ENCODE peak calls at places on chromosomes 13 and 19, in five cellular contexts. C is GM12878, I is A549, H is K562, K is H1. T is an unnamed sample.

GRCh38 chr19:28633223-28634030 is 579.5 kb downstream of the UQCRFS1 start:
- DNase-seq in C (no peak), I (peak; percentile 61), H (peak; percentile 76), K (peak; percentile 72), T (no peak)

GRCh38 chr13:97133554-97133953 is 88.6 kb upstream of the MBNL2 start:
- DNase-seq in C (no peak), I (no peak), H (no peak), K (no peak), T (no peak)

GRCh38 chr13:31528176-31528575 is 211.2 kb upstream of the RXFP2 start:
- DNase-seq in C (no peak), I (no peak), H (no peak), K (no peak), T (no peak)

GRCh38 chr19:16951529-16951928 is 62.7 kb downstream of the F2RL3 start:
- DNase-seq in C (no peak), I (no peak), H (no peak), K (peak; percentile 20), T (no peak)

GRCh38 chr19:18603255-18603957 is 3.2 kb downstream of the CRLF1 start:
- DNase-seq in C (no peak), I (peak; percentile 38), H (peak; percentile 49), K (peak; percentile 74), T (no peak)

GRCh38 chr19:45767881-45768643 is 990 bp downstream of the SIX5 start:
- DNase-seq in C (no peak), I (peak; percentile 89), H (peak; percentile 65), K (peak; percentile 79), T (peak; percentile 41)

GRCh38 chr13:107964356-107964755 is 251.0 kb downstream of the LIG4 start:
- DNase-seq in C (no peak), I (no peak), H (no peak), K (no peak), T (no peak)

GRCh38 chr13:36030670-36031331 is 100.4 kb downstream of the DCLK1 start:
- DNase-seq in C (no peak), I (no peak), H (no peak), K (no peak), T (no peak)

GRCh38 chr13:77918391-77919261 is at the start of gene EDNRB:
- DNase-seq in C (no peak), I (no peak), H (no peak), K (peak; percentile 77), T (no peak)

GRCh38 chr13:101576452-101576851 is 124.0 kb downstream of the ITGBL1 start:
- DNase-seq in C (no peak), I (peak; percentile 8), H (no peak), K (no peak), T (peak; percentile 46)

GRCh38 chr19:39408392-39409206 is 2.0 kb downstream of the ZFP36 start:
- DNase-seq in C (no peak), I (peak; percentile 61), H (no peak), K (peak; percentile 49), T (no peak)

GRCh38 chr13:59391696-59392095 is 772.0 kb downstream of the DIAPH3 start:
- DNase-seq in C (peak; percentile 45), I (peak; percentile 38), H (peak; percentile 7), K (peak; percentile 53), T (peak; percentile 39)

GRCh38 chr19:39310558-39311311 is 9.9 kb downstream of the LRFN1 start:
- DNase-seq in C (no peak), I (peak; percentile 55), H (peak; percentile 90), K (no peak), T (no peak)

GRCh38 chr19:45733160-45733810 is at the start of gene MEIOSIN:
- DNase-seq in C (no peak), I (no peak), H (no peak), K (no peak), T (no peak)

GRCh38 chr13:21420706-21421105 is 38.4 kb downstream of the ZDHHC20 start:
- DNase-seq in C (no peak), I (no peak), H (no peak), K (no peak), T (no peak)

GRCh38 chr13:61898207-61898606 is 482.6 kb upstream of the PCDH20 start:
- DNase-seq in C (no peak), I (no peak), H (no peak), K (no peak), T (no peak)

DNA sequence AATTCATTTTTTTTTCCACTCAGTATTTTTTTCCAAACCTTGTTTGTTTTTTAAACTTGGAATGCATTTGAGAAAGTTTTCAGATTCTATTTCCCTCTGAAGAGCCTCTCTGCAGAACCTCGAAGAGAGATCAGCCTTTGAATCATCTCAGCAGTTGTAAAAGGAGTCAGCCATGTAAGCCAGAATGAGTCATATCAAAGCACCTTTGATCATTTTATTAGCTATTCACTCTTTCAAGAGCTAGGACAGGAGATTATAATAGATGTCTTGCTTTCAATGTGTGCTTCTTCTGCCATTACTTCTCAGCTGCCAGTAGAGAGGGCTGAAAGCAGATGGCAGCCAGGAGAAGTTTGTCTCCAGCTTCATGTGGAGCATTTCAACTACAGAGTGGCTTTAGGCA is 94.0 kb downstream of the NHLRC3 start:
- DNase-seq in C (no peak), I (no peak), H (no peak), K (no peak), T (no peak)
- TF ChIP-seq KDM1A in C (no peak), I (no peak), H (no peak), K (no peak), T (no peak)

GRCh38 chr13:80214050-80214449 is 126.9 kb downstream of the SPRY2 start:
- DNase-seq in C (no peak), I (no peak), H (no peak), K (no peak), T (no peak)
- TF ChIP-seq KDM1A in C (no peak), I (no peak), H (no peak), K (no peak), T (no peak)

GRCh38 chr19:30880151-30880550 is 469.1 kb downstream of the TSHZ3 start:
- DNase-seq in C (no peak), I (no peak), H (no peak), K (no peak), T (no peak)

GRCh38 chr19:30878456-30878855 is 470.8 kb downstream of the TSHZ3 start:
- DNase-seq in C (no peak), I (no peak), H (no peak), K (no peak), T (no peak)

GRCh38 chr19:30879225-30879624 is 470.0 kb downstream of the TSHZ3 start:
- DNase-seq in C (no peak), I (no peak), H (no peak), K (no peak), T (no peak)

GRCh38 chr19:30880551-30880950 is 468.7 kb downstream of the TSHZ3 start:
- DNase-seq in C (no peak), I (no peak), H (no peak), K (no peak), T (no peak)

DNA sequence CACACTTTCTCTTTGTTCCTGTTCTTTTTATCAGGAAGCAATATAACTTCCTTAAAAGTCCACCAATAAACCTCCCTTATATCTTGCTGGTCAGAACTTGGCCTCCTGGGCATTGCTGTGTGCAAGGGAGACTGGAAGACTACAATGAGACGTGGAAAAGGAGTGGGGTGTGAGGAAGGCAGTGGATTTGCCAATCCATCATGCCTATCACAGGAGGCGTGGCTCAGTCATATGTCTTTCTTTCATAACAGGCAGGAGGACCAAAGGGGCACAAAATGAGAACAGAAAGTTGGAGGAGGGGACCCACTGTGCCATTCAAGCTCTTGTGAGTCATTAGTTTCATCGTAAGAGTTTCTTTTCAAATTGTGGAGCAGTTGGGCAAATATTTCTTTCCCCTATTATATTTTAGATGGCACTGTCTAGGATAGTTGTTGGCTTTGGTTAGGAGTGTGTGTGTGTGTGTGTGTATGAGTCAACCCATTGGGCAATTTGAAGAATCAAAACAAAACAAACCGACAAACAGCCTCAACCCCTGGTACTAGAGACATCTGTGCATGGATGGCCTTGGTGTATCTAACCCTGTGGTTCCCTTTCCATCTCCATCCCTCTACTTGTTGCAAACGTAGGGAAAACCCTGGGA is 471.5 kb downstream of the TSHZ3 start:
- DNase-seq in C (no peak), I (no peak), H (no peak), K (no peak), T (no peak)
- TF ChIP-seq KDM1A in C (no peak), I (no peak), H (no peak), K (no peak), T (no peak)

GRCh38 chr19:1445185-1445931 is 4.6 kb upstream of the APC2 start:
- DNase-seq in C (no peak), I (peak; percentile 84), H (peak; percentile 82), K (peak; percentile 95), T (peak; percentile 37)
- TF ChIP-seq KDM1A in C (no peak), I (no peak), H (peak; percentile 80), K (no peak), T (peak; percentile 71)